ENCODE peak calls at places on chromosomes 3 and 15, in six cellular contexts. I, X, E, R, Y and L are unnamed samples.

GRCh38 chr3:38497026-38497425 is 886 bp downstream of the EXOG start:
- DNase-seq in I (no peak), X (no peak), E (no peak), R (no peak), Y (no peak), L (no peak)

GRCh38 chr3:101381809-101382208 is 61.4 kb upstream of the IMPG2 start:
- DNase-seq in I (no peak), X (peak; percentile 1), E (peak; percentile 44), R (no peak), Y (no peak), L (no peak)

GRCh38 chr15:48510976-48511375 is 134.5 kb downstream of the FBN1 start:
- DNase-seq in I (no peak), X (no peak), E (no peak), R (peak; percentile 48), Y (no peak), L (no peak)

GRCh38 chr3:37139567-37140052 is 34.8 kb downstream of the LRRFIP2 start:
- DNase-seq in I (no peak), X (no peak), E (no peak), R (no peak), Y (peak; percentile 81), L (no peak)

GRCh38 chr3:112884678-112885290 is 38.1 kb upstream of the CD200R1L start:
- DNase-seq in I (no peak), X (no peak), E (no peak), R (no peak), Y (no peak), L (no peak)

GRCh38 chr3:78728406-78729145 is 1039.2 kb downstream of the ROBO1 start:
- DNase-seq in I (peak; percentile 46), X (no peak), E (peak; percentile 43), R (no peak), Y (peak; percentile 51), L (no peak)

GRCh38 chr3:108153451-108153981 is 62.7 kb upstream of the CD47 start:
- DNase-seq in I (peak; percentile 58), X (no peak), E (peak; percentile 46), R (peak; percentile 49), Y (peak; percentile 71), L (no peak)

GRCh38 chr3:153734777-153735551 is 386.2 kb upstream of the ARHGEF26 start:
- DNase-seq in I (no peak), X (no peak), E (no peak), R (no peak), Y (peak; percentile 47), L (peak; percentile 84)

GRCh38 chr3:112770026-112770626 is 76.5 kb downstream of the CD200R1L start:
- DNase-seq in I (no peak), X (no peak), E (no peak), R (no peak), Y (no peak), L (no peak)

GRCh38 chr3:45575491-45575923 is 19.0 kb upstream of the LIMD1 start:
- DNase-seq in I (no peak), X (no peak), E (no peak), R (no peak), Y (no peak), L (no peak)

GRCh38 chr3:24628523-24629258 is 134.0 kb upstream of the THRB start:
- DNase-seq in I (no peak), X (peak; percentile 13), E (no peak), R (no peak), Y (peak; percentile 39), L (no peak)

GRCh38 chr3:64612916-64613526 is 74.8 kb downstream of the ADAMTS9 start:
- DNase-seq in I (peak; percentile 65), X (no peak), E (peak; percentile 59), R (no peak), Y (no peak), L (no peak)

GRCh38 chr15:51162865-51163762 is 68.4 kb upstream of the TNFAIP8L3 start:
- DNase-seq in I (peak; percentile 64), X (peak; percentile 41), E (peak; percentile 82), R (peak; percentile 64), Y (peak; percentile 73), L (no peak)

GRCh38 chr3:127257351-127257750 is 30.5 kb downstream of the PRR20G start:
- DNase-seq in I (no peak), X (no peak), E (no peak), R (no peak), Y (no peak), L (no peak)

GRCh38 chr15:68469162-68470048 is 37.4 kb upstream of the ITGA11 start:
- DNase-seq in I (no peak), X (no peak), E (no peak), R (no peak), Y (no peak), L (no peak)

GRCh38 chr15:83379574-83379973 is 67.6 kb upstream of the SH3GL3 start:
- DNase-seq in I (no peak), X (no peak), E (no peak), R (no peak), Y (no peak), L (no peak)

GRCh38 chr3:28972921-28973320 is 307.9 kb upstream of the RBMS3 start:
- DNase-seq in I (no peak), X (no peak), E (no peak), R (no peak), Y (no peak), L (peak; percentile 48)

GRCh38 chr3:113948015-113948917 is 453 bp downstream of the ZDHHC23 start:
- DNase-seq in I (peak; percentile 61), X (no peak), E (peak; percentile 57), R (no peak), Y (peak; percentile 68), L (no peak)

GRCh38 chr3:113947372-113948014 is at the start of gene ZDHHC23:
- DNase-seq in I (peak; percentile 90), X (no peak), E (peak; percentile 77), R (peak; percentile 68), Y (peak; percentile 89), L (no peak)

DNA sequence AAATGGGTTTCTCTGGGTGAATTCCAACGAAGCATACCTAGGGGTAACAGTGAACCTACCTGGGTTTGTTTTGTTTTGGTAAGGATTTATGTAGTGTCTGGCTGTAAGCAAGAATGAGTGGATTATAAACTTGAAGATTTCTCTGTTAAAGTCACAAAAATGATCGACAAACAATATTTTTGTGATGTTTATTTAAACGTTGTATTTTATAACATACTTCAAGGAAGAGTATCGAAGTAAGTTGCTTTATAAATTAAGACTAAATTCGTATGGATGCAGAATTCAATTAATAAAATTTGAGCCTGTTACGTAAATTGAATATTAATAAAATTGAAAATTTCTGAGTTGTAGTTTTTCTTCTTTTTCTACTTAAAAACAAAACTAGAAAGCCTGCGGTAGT is 982 bp upstream of the ZDHHC23 start:
- DNase-seq in I (no peak), X (no peak), E (no peak), R (no peak), Y (no peak), L (no peak)
- H3K4me3 ChIP-seq in I (peak overlapping the region; percentile 15), X (peak overlapping the region; percentile 69), E (peak overlapping the region; percentile 91), R (no peak overlapping the region), Y (peak overlapping the region; percentile 93), L (peak overlapping the region; percentile 64)

GRCh38 chr3:117788499-117788898 is 1078.9 kb downstream of the TUSC7 start:
- DNase-seq in I (no peak), X (no peak), E (no peak), R (no peak), Y (no peak), L (no peak)
- H3K4me3 ChIP-seq in I (no peak overlapping the region), X (no peak overlapping the region), E (no peak overlapping the region), R (no peak overlapping the region), Y (no peak overlapping the region), L (no peak overlapping the region)

GRCh38 chr15:25136119-25136518 is 181.3 kb downstream of the SNRPN start:
- DNase-seq in I (no peak), X (no peak), E (peak; percentile 45), R (no peak), Y (no peak), L (no peak)
- H3K4me3 ChIP-seq in I (no peak overlapping the region), X (no peak overlapping the region), E (no peak overlapping the region), R (no peak overlapping the region), Y (no peak overlapping the region), L (no peak overlapping the region)

GRCh38 chr15:85028416-85028815 is 46.8 kb downstream of the PDE8A start:
- DNase-seq in I (no peak), X (no peak), E (no peak), R (no peak), Y (no peak), L (no peak)
- H3K4me3 ChIP-seq in I (no peak overlapping the region), X (no peak overlapping the region), E (no peak overlapping the region), R (no peak overlapping the region), Y (no peak overlapping the region), L (no peak overlapping the region)

GRCh38 chr15:85305050-85305449 is 75.4 kb upstream of the AKAP13 start:
- DNase-seq in I (no peak), X (no peak), E (no peak), R (no peak), Y (no peak), L (no peak)
- H3K4me3 ChIP-seq in I (no peak overlapping the region), X (no peak overlapping the region), E (no peak overlapping the region), R (no peak overlapping the region), Y (no peak overlapping the region), L (no peak overlapping the region)